ENCODE peak calls at places on chromosomes 16 and 17, in eight cellular contexts. One of them, this sample, is unnamed.

GRCh38 chr16:75494696-75495601 is at the start of gene CHST6:
- DNase-seq in cardiac muscle cell: peak; percentile 60
- DNase-seq in CD8-positive, alpha-beta memory T cell: no peak
- DNase-seq in stomach: no peak
- DNase-seq in right cardiac atrium: peak; percentile 85
- DNase-seq in fibroblast of lung: peak; percentile 52
- DNase-seq in esophagus squamous epithelium: no peak
- DNase-seq in transverse colon: peak; percentile 31
- DNase-seq in this sample: peak; percentile 59

GRCh38 chr16:63613701-63614100 is 1508.2 kb downstream of the CDH11 start:
- DNase-seq in cardiac muscle cell: peak; percentile 32
- DNase-seq in CD8-positive, alpha-beta memory T cell: no peak
- DNase-seq in stomach: no peak
- DNase-seq in right cardiac atrium: no peak
- DNase-seq in fibroblast of lung: peak; percentile 54
- DNase-seq in esophagus squamous epithelium: no peak
- DNase-seq in transverse colon: no peak
- DNase-seq in this sample: no peak

GRCh38 chr16:58034128-58034685 is 8.7 kb downstream of the MMP15 start:
- DNase-seq in cardiac muscle cell: no peak
- DNase-seq in CD8-positive, alpha-beta memory T cell: no peak
- DNase-seq in stomach: no peak
- DNase-seq in right cardiac atrium: no peak
- DNase-seq in fibroblast of lung: no peak
- DNase-seq in esophagus squamous epithelium: no peak
- DNase-seq in transverse colon: no peak
- DNase-seq in this sample: no peak

GRCh38 chr16:81697321-81697885 is 81.7 kb upstream of the PLCG2 start:
- DNase-seq in cardiac muscle cell: peak; percentile 66
- DNase-seq in CD8-positive, alpha-beta memory T cell: no peak
- DNase-seq in stomach: peak; percentile 65
- DNase-seq in right cardiac atrium: peak; percentile 78
- DNase-seq in fibroblast of lung: peak; percentile 54
- DNase-seq in esophagus squamous epithelium: no peak
- DNase-seq in transverse colon: peak; percentile 68
- DNase-seq in this sample: peak; percentile 58

GRCh38 chr17:51703364-51704341 is 443.3 kb downstream of the UTP18 start:
- DNase-seq in cardiac muscle cell: peak; percentile 27
- DNase-seq in CD8-positive, alpha-beta memory T cell: no peak
- DNase-seq in stomach: peak; percentile 73
- DNase-seq in right cardiac atrium: peak; percentile 95
- DNase-seq in fibroblast of lung: peak; percentile 70
- DNase-seq in esophagus squamous epithelium: no peak
- DNase-seq in transverse colon: no peak
- DNase-seq in this sample: peak; percentile 72

GRCh38 chr17:43171761-43172487 is 910 bp downstream of the NBR1 start:
- DNase-seq in cardiac muscle cell: peak; percentile 96
- DNase-seq in CD8-positive, alpha-beta memory T cell: no peak
- DNase-seq in stomach: no peak
- DNase-seq in right cardiac atrium: peak; percentile 60
- DNase-seq in fibroblast of lung: peak; percentile 96
- DNase-seq in esophagus squamous epithelium: no peak
- DNase-seq in transverse colon: peak; percentile 49
- DNase-seq in this sample: peak; percentile 74

GRCh38 chr16:24540575-24541240 is 1.3 kb downstream of the RBBP6 start:
- DNase-seq in cardiac muscle cell: peak; percentile 17
- DNase-seq in CD8-positive, alpha-beta memory T cell: peak; percentile 14
- DNase-seq in stomach: no peak
- DNase-seq in right cardiac atrium: no peak
- DNase-seq in fibroblast of lung: peak; percentile 16
- DNase-seq in esophagus squamous epithelium: no peak
- DNase-seq in transverse colon: no peak
- DNase-seq in this sample: no peak

GRCh38 chr16:17416461-17417221 is 54.1 kb downstream of the XYLT1 start:
- DNase-seq in cardiac muscle cell: peak; percentile 40
- DNase-seq in CD8-positive, alpha-beta memory T cell: peak; percentile 55
- DNase-seq in stomach: no peak
- DNase-seq in right cardiac atrium: peak; percentile 61
- DNase-seq in fibroblast of lung: peak; percentile 51
- DNase-seq in esophagus squamous epithelium: no peak
- DNase-seq in transverse colon: peak; percentile 60
- DNase-seq in this sample: peak; percentile 63

GRCh38 chr17:45395569-45396415 is 36.9 kb downstream of the ARHGAP27 start:
- DNase-seq in cardiac muscle cell: no peak
- DNase-seq in CD8-positive, alpha-beta memory T cell: no peak
- DNase-seq in stomach: no peak
- DNase-seq in right cardiac atrium: peak; percentile 55
- DNase-seq in fibroblast of lung: no peak
- DNase-seq in esophagus squamous epithelium: no peak
- DNase-seq in transverse colon: no peak
- DNase-seq in this sample: no peak

GRCh38 chr17:10041287-10041612 is 136.2 kb upstream of the RCVRN start:
- DNase-seq in cardiac muscle cell: no peak
- DNase-seq in CD8-positive, alpha-beta memory T cell: no peak
- DNase-seq in stomach: no peak
- DNase-seq in right cardiac atrium: peak; percentile 47
- DNase-seq in fibroblast of lung: no peak
- DNase-seq in esophagus squamous epithelium: no peak
- DNase-seq in transverse colon: no peak
- DNase-seq in this sample: no peak

GRCh38 chr17:2776589-2777241 is 19.5 kb upstream of the RAP1GAP2 start:
- DNase-seq in cardiac muscle cell: no peak
- DNase-seq in CD8-positive, alpha-beta memory T cell: no peak
- DNase-seq in stomach: no peak
- DNase-seq in right cardiac atrium: no peak
- DNase-seq in fibroblast of lung: no peak
- DNase-seq in esophagus squamous epithelium: no peak
- DNase-seq in transverse colon: peak; percentile 24
- DNase-seq in this sample: no peak

GRCh38 chr17:77995146-77995852 is 36.8 kb downstream of the TNRC6C start:
- DNase-seq in cardiac muscle cell: no peak
- DNase-seq in CD8-positive, alpha-beta memory T cell: no peak
- DNase-seq in stomach: no peak
- DNase-seq in right cardiac atrium: peak; percentile 80
- DNase-seq in fibroblast of lung: no peak
- DNase-seq in esophagus squamous epithelium: no peak
- DNase-seq in transverse colon: no peak
- DNase-seq in this sample: peak; percentile 31

GRCh38 chr17:77999413-78000173 is 41.1 kb downstream of the TNRC6C start:
- DNase-seq in cardiac muscle cell: peak; percentile 60
- DNase-seq in CD8-positive, alpha-beta memory T cell: no peak
- DNase-seq in stomach: no peak
- DNase-seq in right cardiac atrium: no peak
- DNase-seq in fibroblast of lung: peak; percentile 60
- DNase-seq in esophagus squamous epithelium: no peak
- DNase-seq in transverse colon: no peak
- DNase-seq in this sample: no peak

GRCh38 chr17:78001182-78001581 is 42.7 kb downstream of the TNRC6C start:
- DNase-seq in cardiac muscle cell: peak; percentile 36
- DNase-seq in CD8-positive, alpha-beta memory T cell: no peak
- DNase-seq in stomach: no peak
- DNase-seq in right cardiac atrium: no peak
- DNase-seq in fibroblast of lung: peak; percentile 9
- DNase-seq in esophagus squamous epithelium: no peak
- DNase-seq in transverse colon: no peak
- DNase-seq in this sample: no peak

GRCh38 chr17:78000351-78000750 is 41.8 kb downstream of the TNRC6C start:
- DNase-seq in cardiac muscle cell: peak; percentile 56
- DNase-seq in CD8-positive, alpha-beta memory T cell: no peak
- DNase-seq in stomach: no peak
- DNase-seq in right cardiac atrium: no peak
- DNase-seq in fibroblast of lung: peak; percentile 80
- DNase-seq in esophagus squamous epithelium: no peak
- DNase-seq in transverse colon: no peak
- DNase-seq in this sample: no peak

DNA sequence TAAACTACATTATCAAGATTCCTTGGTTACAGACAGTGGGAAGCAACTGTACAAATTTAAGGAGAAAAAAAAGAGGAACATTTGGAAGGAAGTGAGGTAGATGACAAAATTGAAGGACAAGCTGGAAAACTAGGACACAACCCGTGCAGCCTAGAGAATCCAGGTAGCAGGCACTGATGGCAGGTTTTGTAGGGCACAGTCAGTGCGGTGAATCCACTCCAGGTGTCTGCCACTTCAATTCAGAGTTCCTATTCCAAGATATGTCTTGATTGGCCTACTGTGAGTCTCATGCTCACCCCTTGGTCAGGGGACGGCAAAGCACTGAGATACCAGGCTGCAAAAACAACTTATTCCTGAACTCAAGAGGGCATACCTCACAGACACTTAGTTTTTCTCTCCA is 37.8 kb downstream of the TNRC6C start:
- DNase-seq in cardiac muscle cell: no peak
- DNase-seq in CD8-positive, alpha-beta memory T cell: no peak
- DNase-seq in stomach: no peak
- DNase-seq in right cardiac atrium: no peak
- DNase-seq in fibroblast of lung: no peak
- DNase-seq in esophagus squamous epithelium: no peak
- DNase-seq in transverse colon: no peak
- DNase-seq in this sample: no peak
- H3K27me3 ChIP-seq in cardiac muscle cell: no peaks in the 10 kb centered on the region
- H3K27me3 ChIP-seq in CD8-positive, alpha-beta memory T cell: no peaks in the 10 kb centered on the region
- H3K27me3 ChIP-seq in stomach: no peaks in the 10 kb centered on the region
- H3K27me3 ChIP-seq in right cardiac atrium: no peaks in the 10 kb centered on the region
- H3K27me3 ChIP-seq in fibroblast of lung: no peaks in the 10 kb centered on the region
- H3K27me3 ChIP-seq in esophagus squamous epithelium: no peaks in the 10 kb centered on the region
- H3K27me3 ChIP-seq in transverse colon: no peaks in the 10 kb centered on the region
- H3K27me3 ChIP-seq in this sample: no peaks in the 10 kb centered on the region

DNA sequence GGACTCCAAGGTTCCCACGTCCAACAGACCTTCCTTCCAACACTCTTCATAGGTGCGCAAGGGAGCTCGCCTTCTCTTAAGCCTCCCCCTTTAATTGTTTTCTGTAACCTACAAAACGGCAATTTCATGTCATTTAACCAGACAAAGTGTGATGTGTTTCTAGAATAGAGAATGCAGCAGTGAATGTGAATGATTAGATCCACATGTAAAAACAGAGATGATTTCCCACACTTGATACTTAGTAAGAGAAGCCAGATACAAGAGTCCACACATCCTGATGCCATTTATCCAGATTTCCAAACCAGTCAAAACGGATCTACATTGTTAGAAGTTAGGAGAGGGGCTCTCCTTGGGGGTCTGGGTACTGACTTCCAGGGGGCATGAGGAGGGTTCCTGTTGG is 89.3 kb downstream of the IRF8 start:
- DNase-seq in cardiac muscle cell: no peak
- DNase-seq in CD8-positive, alpha-beta memory T cell: no peak
- DNase-seq in stomach: no peak
- DNase-seq in right cardiac atrium: no peak
- DNase-seq in fibroblast of lung: no peak
- DNase-seq in esophagus squamous epithelium: no peak
- DNase-seq in transverse colon: peak; percentile 1
- DNase-seq in this sample: no peak
- H3K27me3 ChIP-seq in cardiac muscle cell: peaks cover 6% of the 10 kb centered on the region
- H3K27me3 ChIP-seq in CD8-positive, alpha-beta memory T cell: peaks cover 4% of the 10 kb centered on the region
- H3K27me3 ChIP-seq in stomach: no peaks in the 10 kb centered on the region
- H3K27me3 ChIP-seq in right cardiac atrium: no peaks in the 10 kb centered on the region
- H3K27me3 ChIP-seq in fibroblast of lung: peaks cover 21% of the 10 kb centered on the region
- H3K27me3 ChIP-seq in esophagus squamous epithelium: peaks cover 77% of the 10 kb centered on the region
- H3K27me3 ChIP-seq in transverse colon: peaks cover 6% of the 10 kb centered on the region
- H3K27me3 ChIP-seq in this sample: peaks cover 4% of the 10 kb centered on the region

DNA sequence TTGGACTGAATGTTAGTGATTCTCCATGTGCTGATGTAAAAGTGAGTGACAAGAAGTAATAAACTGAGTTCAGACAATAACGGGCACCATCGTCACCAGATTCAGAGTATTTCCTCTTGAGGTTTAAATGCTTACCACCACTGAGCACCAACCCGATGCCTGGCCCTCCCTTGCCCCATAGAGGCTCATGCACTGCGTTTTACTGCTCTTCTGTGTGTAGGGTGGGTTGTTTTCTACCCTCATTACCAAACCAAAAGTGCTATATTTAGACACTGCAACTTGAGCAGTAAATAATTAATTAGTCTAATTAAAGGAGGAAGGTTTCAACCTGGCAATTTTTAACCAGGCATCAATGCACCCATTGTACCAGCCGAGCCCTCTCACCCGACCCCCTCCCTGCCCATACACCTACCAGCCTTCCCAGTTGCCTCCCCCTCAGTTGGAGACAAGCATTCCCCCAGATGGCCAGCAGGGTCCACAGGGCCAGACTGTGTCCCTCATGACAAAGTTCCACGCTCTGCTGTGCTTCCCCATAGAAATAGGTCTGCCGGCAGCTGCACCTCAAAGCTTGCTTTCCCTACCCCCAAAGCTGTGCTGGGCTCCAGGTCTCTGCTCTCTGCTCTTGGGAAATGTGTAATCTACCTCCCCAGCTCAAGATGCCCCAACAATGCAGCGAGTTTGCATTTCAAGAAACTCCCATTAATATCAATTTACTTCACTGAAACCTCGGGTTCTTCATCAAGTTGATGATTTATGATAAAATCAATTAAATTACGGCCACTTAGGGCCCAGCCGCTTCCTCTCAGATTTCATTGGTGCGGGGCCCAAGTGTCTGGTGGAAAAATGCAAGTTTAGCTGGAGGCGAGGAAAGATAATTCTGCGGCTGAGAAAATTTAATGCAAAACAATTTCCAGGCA is 16.0 kb downstream of the HOXB4 start:
- DNase-seq in cardiac muscle cell: no peak
- DNase-seq in CD8-positive, alpha-beta memory T cell: no peak
- DNase-seq in stomach: no peak
- DNase-seq in right cardiac atrium: no peak
- DNase-seq in fibroblast of lung: no peak
- DNase-seq in esophagus squamous epithelium: no peak
- DNase-seq in transverse colon: no peak
- DNase-seq in this sample: no peak
- H3K27me3 ChIP-seq in cardiac muscle cell: peaks cover 100% of the 10 kb centered on the region
- H3K27me3 ChIP-seq in CD8-positive, alpha-beta memory T cell: no peaks in the 10 kb centered on the region
- H3K27me3 ChIP-seq in stomach: no peaks in the 10 kb centered on the region
- H3K27me3 ChIP-seq in right cardiac atrium: no peaks in the 10 kb centered on the region
- H3K27me3 ChIP-seq in fibroblast of lung: no peaks in the 10 kb centered on the region
- H3K27me3 ChIP-seq in esophagus squamous epithelium: peaks cover 76% of the 10 kb centered on the region
- H3K27me3 ChIP-seq in transverse colon: no peaks in the 10 kb centered on the region
- H3K27me3 ChIP-seq in this sample: no peaks in the 10 kb centered on the region

GRCh38 chr17:36842231-36842630 is 95.0 kb upstream of the LHX1 start:
- DNase-seq in cardiac muscle cell: no peak
- DNase-seq in CD8-positive, alpha-beta memory T cell: no peak
- DNase-seq in stomach: no peak
- DNase-seq in right cardiac atrium: no peak
- DNase-seq in fibroblast of lung: no peak
- DNase-seq in esophagus squamous epithelium: no peak
- DNase-seq in transverse colon: no peak
- DNase-seq in this sample: no peak

GRCh38 chr17:36837616-36838272 is 99.5 kb upstream of the LHX1 start:
- DNase-seq in cardiac muscle cell: no peak
- DNase-seq in CD8-positive, alpha-beta memory T cell: no peak
- DNase-seq in stomach: no peak
- DNase-seq in right cardiac atrium: no peak
- DNase-seq in fibroblast of lung: no peak
- DNase-seq in esophagus squamous epithelium: no peak
- DNase-seq in transverse colon: no peak
- DNase-seq in this sample: no peak

GRCh38 chr17:36837193-36837592 is 100.1 kb upstream of the LHX1 start:
- DNase-seq in cardiac muscle cell: no peak
- DNase-seq in CD8-positive, alpha-beta memory T cell: no peak
- DNase-seq in stomach: no peak
- DNase-seq in right cardiac atrium: no peak
- DNase-seq in fibroblast of lung: no peak
- DNase-seq in esophagus squamous epithelium: no peak
- DNase-seq in transverse colon: no peak
- DNase-seq in this sample: no peak

GRCh38 chr17:36840796-36841195 is 96.5 kb upstream of the LHX1 start:
- DNase-seq in cardiac muscle cell: no peak
- DNase-seq in CD8-positive, alpha-beta memory T cell: no peak
- DNase-seq in stomach: no peak
- DNase-seq in right cardiac atrium: no peak
- DNase-seq in fibroblast of lung: no peak
- DNase-seq in esophagus squamous epithelium: no peak
- DNase-seq in transverse colon: no peak
- DNase-seq in this sample: no peak

GRCh38 chr17:36839256-36839655 is 98.0 kb upstream of the LHX1 start:
- DNase-seq in cardiac muscle cell: no peak
- DNase-seq in CD8-positive, alpha-beta memory T cell: no peak
- DNase-seq in stomach: no peak
- DNase-seq in right cardiac atrium: no peak
- DNase-seq in fibroblast of lung: no peak
- DNase-seq in esophagus squamous epithelium: no peak
- DNase-seq in transverse colon: no peak
- DNase-seq in this sample: no peak
- H3K27me3 ChIP-seq in cardiac muscle cell: no peaks in the 10 kb centered on the region
- H3K27me3 ChIP-seq in CD8-positive, alpha-beta memory T cell: no peaks in the 10 kb centered on the region
- H3K27me3 ChIP-seq in stomach: no peaks in the 10 kb centered on the region
- H3K27me3 ChIP-seq in right cardiac atrium: no peaks in the 10 kb centered on the region
- H3K27me3 ChIP-seq in fibroblast of lung: peaks cover 9% of the 10 kb centered on the region
- H3K27me3 ChIP-seq in esophagus squamous epithelium: peaks cover 57% of the 10 kb centered on the region
- H3K27me3 ChIP-seq in transverse colon: peaks cover 37% of the 10 kb centered on the region
- H3K27me3 ChIP-seq in this sample: no peaks in the 10 kb centered on the region